ENCODE peak calls at places on chromosomes 2 and 18, in ten cellular contexts. One of them, this sample, is unnamed.

GRCh38 chr18:50097702-50098101 is 97.2 kb downstream of the MYO5B start:
- DNase-seq in AG20443: no peak
- DNase-seq in cardiac fibroblast: no peak
- DNase-seq in stimulated activated naive CD4-positive, alpha-beta T cell treated with Interleukin-2 at 50 U/mL for 16 hours: no peak
- DNase-seq in activated naive CD8-positive, alpha-beta T cell treated with anti-CD3 and anti-CD28 coated beads, Interleukin-2, amount 10 ng/mL, durations not matched to agents 7 days and 5 days: no peak
- DNase-seq in nephron progenitor cell: no peak
- DNase-seq in sciatic nerve: no peak
- DNase-seq in MM.1S: peak
- DNase-seq in left cardiac atrium: no peak
- DNase-seq in KBM-7: no peak
- DNase-seq in this sample: no peak

GRCh38 chr2:6368271-6368670 is 497.4 kb downstream of the CMPK2 start:
- DNase-seq in AG20443: no peak
- DNase-seq in cardiac fibroblast: no peak
- DNase-seq in stimulated activated naive CD4-positive, alpha-beta T cell treated with Interleukin-2 at 50 U/mL for 16 hours: no peak
- DNase-seq in activated naive CD8-positive, alpha-beta T cell treated with anti-CD3 and anti-CD28 coated beads, Interleukin-2, amount 10 ng/mL, durations not matched to agents 7 days and 5 days: no peak
- DNase-seq in nephron progenitor cell: no peak
- DNase-seq in sciatic nerve: no peak
- DNase-seq in MM.1S: no peak
- DNase-seq in left cardiac atrium: no peak
- DNase-seq in KBM-7: no peak
- DNase-seq in this sample: no peak

GRCh38 chr2:24917086-24917485 is 3.0 kb downstream of the ADCY3 start:
- DNase-seq in AG20443: no peak
- DNase-seq in cardiac fibroblast: peak
- DNase-seq in stimulated activated naive CD4-positive, alpha-beta T cell treated with Interleukin-2 at 50 U/mL for 16 hours: no peak
- DNase-seq in activated naive CD8-positive, alpha-beta T cell treated with anti-CD3 and anti-CD28 coated beads, Interleukin-2, amount 10 ng/mL, durations not matched to agents 7 days and 5 days: no peak
- DNase-seq in nephron progenitor cell: no peak
- DNase-seq in sciatic nerve: peak
- DNase-seq in MM.1S: no peak
- DNase-seq in left cardiac atrium: no peak
- DNase-seq in KBM-7: peak
- DNase-seq in this sample: no peak

GRCh38 chr2:198587201-198587600 is 782.8 kb downstream of the PLCL1 start:
- DNase-seq in AG20443: no peak
- DNase-seq in cardiac fibroblast: no peak
- DNase-seq in stimulated activated naive CD4-positive, alpha-beta T cell treated with Interleukin-2 at 50 U/mL for 16 hours: no peak
- DNase-seq in activated naive CD8-positive, alpha-beta T cell treated with anti-CD3 and anti-CD28 coated beads, Interleukin-2, amount 10 ng/mL, durations not matched to agents 7 days and 5 days: no peak
- DNase-seq in nephron progenitor cell: no peak
- DNase-seq in sciatic nerve: no peak
- DNase-seq in MM.1S: no peak
- DNase-seq in left cardiac atrium: no peak
- DNase-seq in KBM-7: no peak
- DNase-seq in this sample: no peak

GRCh38 chr2:207616185-207616584 is 9.0 kb downstream of the METTL21A start:
- DNase-seq in AG20443: peak
- DNase-seq in cardiac fibroblast: peak
- DNase-seq in stimulated activated naive CD4-positive, alpha-beta T cell treated with Interleukin-2 at 50 U/mL for 16 hours: no peak
- DNase-seq in activated naive CD8-positive, alpha-beta T cell treated with anti-CD3 and anti-CD28 coated beads, Interleukin-2, amount 10 ng/mL, durations not matched to agents 7 days and 5 days: no peak
- DNase-seq in nephron progenitor cell: no peak
- DNase-seq in sciatic nerve: no peak
- DNase-seq in MM.1S: no peak
- DNase-seq in left cardiac atrium: no peak
- DNase-seq in KBM-7: no peak
- DNase-seq in this sample: peak

GRCh38 chr2:28662468-28663095 is 89.0 kb upstream of the PPP1CB start:
- DNase-seq in AG20443: peak
- DNase-seq in cardiac fibroblast: no peak
- DNase-seq in stimulated activated naive CD4-positive, alpha-beta T cell treated with Interleukin-2 at 50 U/mL for 16 hours: no peak
- DNase-seq in activated naive CD8-positive, alpha-beta T cell treated with anti-CD3 and anti-CD28 coated beads, Interleukin-2, amount 10 ng/mL, durations not matched to agents 7 days and 5 days: no peak
- DNase-seq in nephron progenitor cell: peak
- DNase-seq in sciatic nerve: no peak
- DNase-seq in MM.1S: no peak
- DNase-seq in left cardiac atrium: peak
- DNase-seq in KBM-7: no peak
- DNase-seq in this sample: no peak

GRCh38 chr2:222866358-222866960 is 5.6 kb downstream of the ACSL3 start:
- DNase-seq in AG20443: no peak
- DNase-seq in cardiac fibroblast: no peak
- DNase-seq in stimulated activated naive CD4-positive, alpha-beta T cell treated with Interleukin-2 at 50 U/mL for 16 hours: no peak
- DNase-seq in activated naive CD8-positive, alpha-beta T cell treated with anti-CD3 and anti-CD28 coated beads, Interleukin-2, amount 10 ng/mL, durations not matched to agents 7 days and 5 days: no peak
- DNase-seq in nephron progenitor cell: no peak
- DNase-seq in sciatic nerve: no peak
- DNase-seq in MM.1S: no peak
- DNase-seq in left cardiac atrium: no peak
- DNase-seq in KBM-7: no peak
- DNase-seq in this sample: no peak

GRCh38 chr18:78123144-78123909 is 856.3 kb upstream of the SALL3 start:
- DNase-seq in AG20443: no peak
- DNase-seq in cardiac fibroblast: no peak
- DNase-seq in stimulated activated naive CD4-positive, alpha-beta T cell treated with Interleukin-2 at 50 U/mL for 16 hours: no peak
- DNase-seq in activated naive CD8-positive, alpha-beta T cell treated with anti-CD3 and anti-CD28 coated beads, Interleukin-2, amount 10 ng/mL, durations not matched to agents 7 days and 5 days: no peak
- DNase-seq in nephron progenitor cell: no peak
- DNase-seq in sciatic nerve: no peak
- DNase-seq in MM.1S: no peak
- DNase-seq in left cardiac atrium: no peak
- DNase-seq in KBM-7: no peak
- DNase-seq in this sample: no peak

GRCh38 chr2:22513563-22513962 is 871.4 kb upstream of the KLHL29 start:
- DNase-seq in AG20443: no peak
- DNase-seq in cardiac fibroblast: no peak
- DNase-seq in stimulated activated naive CD4-positive, alpha-beta T cell treated with Interleukin-2 at 50 U/mL for 16 hours: no peak
- DNase-seq in activated naive CD8-positive, alpha-beta T cell treated with anti-CD3 and anti-CD28 coated beads, Interleukin-2, amount 10 ng/mL, durations not matched to agents 7 days and 5 days: no peak
- DNase-seq in nephron progenitor cell: no peak
- DNase-seq in sciatic nerve: no peak
- DNase-seq in MM.1S: no peak
- DNase-seq in left cardiac atrium: no peak
- DNase-seq in KBM-7: no peak
- DNase-seq in this sample: no peak

GRCh38 chr2:119384971-119385370 is 18.2 kb downstream of the DBI start:
- DNase-seq in AG20443: no peak
- DNase-seq in cardiac fibroblast: no peak
- DNase-seq in stimulated activated naive CD4-positive, alpha-beta T cell treated with Interleukin-2 at 50 U/mL for 16 hours: no peak
- DNase-seq in activated naive CD8-positive, alpha-beta T cell treated with anti-CD3 and anti-CD28 coated beads, Interleukin-2, amount 10 ng/mL, durations not matched to agents 7 days and 5 days: no peak
- DNase-seq in nephron progenitor cell: no peak
- DNase-seq in sciatic nerve: no peak
- DNase-seq in MM.1S: no peak
- DNase-seq in left cardiac atrium: no peak
- DNase-seq in KBM-7: no peak
- DNase-seq in this sample: no peak

GRCh38 chr2:74238879-74239278 is 40.5 kb downstream of the MTHFD2 start:
- DNase-seq in AG20443: no peak
- DNase-seq in cardiac fibroblast: peak
- DNase-seq in stimulated activated naive CD4-positive, alpha-beta T cell treated with Interleukin-2 at 50 U/mL for 16 hours: no peak
- DNase-seq in activated naive CD8-positive, alpha-beta T cell treated with anti-CD3 and anti-CD28 coated beads, Interleukin-2, amount 10 ng/mL, durations not matched to agents 7 days and 5 days: no peak
- DNase-seq in nephron progenitor cell: no peak
- DNase-seq in sciatic nerve: no peak
- DNase-seq in MM.1S: no peak
- DNase-seq in left cardiac atrium: no peak
- DNase-seq in KBM-7: no peak
- DNase-seq in this sample: no peak

GRCh38 chr2:239216614-239217273 is 184.1 kb downstream of the HDAC4 start:
- DNase-seq in AG20443: no peak
- DNase-seq in cardiac fibroblast: no peak
- DNase-seq in stimulated activated naive CD4-positive, alpha-beta T cell treated with Interleukin-2 at 50 U/mL for 16 hours: peak
- DNase-seq in activated naive CD8-positive, alpha-beta T cell treated with anti-CD3 and anti-CD28 coated beads, Interleukin-2, amount 10 ng/mL, durations not matched to agents 7 days and 5 days: peak
- DNase-seq in nephron progenitor cell: no peak
- DNase-seq in sciatic nerve: no peak
- DNase-seq in MM.1S: no peak
- DNase-seq in left cardiac atrium: no peak
- DNase-seq in KBM-7: no peak
- DNase-seq in this sample: no peak

GRCh38 chr2:142234701-142235100 is 103.9 kb upstream of the LRP1B start:
- DNase-seq in AG20443: no peak
- DNase-seq in cardiac fibroblast: no peak
- DNase-seq in stimulated activated naive CD4-positive, alpha-beta T cell treated with Interleukin-2 at 50 U/mL for 16 hours: no peak
- DNase-seq in activated naive CD8-positive, alpha-beta T cell treated with anti-CD3 and anti-CD28 coated beads, Interleukin-2, amount 10 ng/mL, durations not matched to agents 7 days and 5 days: no peak
- DNase-seq in nephron progenitor cell: no peak
- DNase-seq in sciatic nerve: no peak
- DNase-seq in MM.1S: no peak
- DNase-seq in left cardiac atrium: no peak
- DNase-seq in KBM-7: no peak
- DNase-seq in this sample: no peak

GRCh38 chr2:218849721-218850120 is 9.9 kb upstream of the WNT6 start:
- DNase-seq in AG20443: no peak
- DNase-seq in cardiac fibroblast: no peak
- DNase-seq in stimulated activated naive CD4-positive, alpha-beta T cell treated with Interleukin-2 at 50 U/mL for 16 hours: no peak
- DNase-seq in activated naive CD8-positive, alpha-beta T cell treated with anti-CD3 and anti-CD28 coated beads, Interleukin-2, amount 10 ng/mL, durations not matched to agents 7 days and 5 days: no peak
- DNase-seq in nephron progenitor cell: no peak
- DNase-seq in sciatic nerve: peak
- DNase-seq in MM.1S: no peak
- DNase-seq in left cardiac atrium: no peak
- DNase-seq in KBM-7: no peak
- DNase-seq in this sample: no peak

GRCh38 chr2:136242687-136243277 is 124.8 kb upstream of the CXCR4 start:
- DNase-seq in AG20443: no peak
- DNase-seq in cardiac fibroblast: no peak
- DNase-seq in stimulated activated naive CD4-positive, alpha-beta T cell treated with Interleukin-2 at 50 U/mL for 16 hours: peak
- DNase-seq in activated naive CD8-positive, alpha-beta T cell treated with anti-CD3 and anti-CD28 coated beads, Interleukin-2, amount 10 ng/mL, durations not matched to agents 7 days and 5 days: peak
- DNase-seq in nephron progenitor cell: no peak
- DNase-seq in sciatic nerve: no peak
- DNase-seq in MM.1S: no peak
- DNase-seq in left cardiac atrium: no peak
- DNase-seq in KBM-7: no peak
- DNase-seq in this sample: no peak

GRCh38 chr2:61179701-61180639 is 18.0 kb downstream of the C2orf74 start:
- DNase-seq in AG20443: peak
- DNase-seq in cardiac fibroblast: peak
- DNase-seq in stimulated activated naive CD4-positive, alpha-beta T cell treated with Interleukin-2 at 50 U/mL for 16 hours: no peak
- DNase-seq in activated naive CD8-positive, alpha-beta T cell treated with anti-CD3 and anti-CD28 coated beads, Interleukin-2, amount 10 ng/mL, durations not matched to agents 7 days and 5 days: no peak
- DNase-seq in nephron progenitor cell: no peak
- DNase-seq in sciatic nerve: no peak
- DNase-seq in MM.1S: no peak
- DNase-seq in left cardiac atrium: peak
- DNase-seq in KBM-7: no peak
- DNase-seq in this sample: no peak

GRCh38 chr2:189096769-189097447 is 82.7 kb downstream of the COL5A2 start:
- DNase-seq in AG20443: peak
- DNase-seq in cardiac fibroblast: peak
- DNase-seq in stimulated activated naive CD4-positive, alpha-beta T cell treated with Interleukin-2 at 50 U/mL for 16 hours: no peak
- DNase-seq in activated naive CD8-positive, alpha-beta T cell treated with anti-CD3 and anti-CD28 coated beads, Interleukin-2, amount 10 ng/mL, durations not matched to agents 7 days and 5 days: no peak
- DNase-seq in nephron progenitor cell: no peak
- DNase-seq in sciatic nerve: no peak
- DNase-seq in MM.1S: no peak
- DNase-seq in left cardiac atrium: no peak
- DNase-seq in KBM-7: no peak
- DNase-seq in this sample: peak

GRCh38 chr2:171403181-171403580 is 30.6 kb downstream of the METTL8 start:
- DNase-seq in AG20443: no peak
- DNase-seq in cardiac fibroblast: no peak
- DNase-seq in stimulated activated naive CD4-positive, alpha-beta T cell treated with Interleukin-2 at 50 U/mL for 16 hours: no peak
- DNase-seq in activated naive CD8-positive, alpha-beta T cell treated with anti-CD3 and anti-CD28 coated beads, Interleukin-2, amount 10 ng/mL, durations not matched to agents 7 days and 5 days: no peak
- DNase-seq in nephron progenitor cell: no peak
- DNase-seq in sciatic nerve: no peak
- DNase-seq in MM.1S: no peak
- DNase-seq in left cardiac atrium: no peak
- DNase-seq in KBM-7: no peak
- DNase-seq in this sample: no peak

GRCh38 chr18:76983184-76983583 is 149.4 kb downstream of the MBP start:
- DNase-seq in AG20443: peak
- DNase-seq in cardiac fibroblast: peak
- DNase-seq in stimulated activated naive CD4-positive, alpha-beta T cell treated with Interleukin-2 at 50 U/mL for 16 hours: peak
- DNase-seq in activated naive CD8-positive, alpha-beta T cell treated with anti-CD3 and anti-CD28 coated beads, Interleukin-2, amount 10 ng/mL, durations not matched to agents 7 days and 5 days: peak
- DNase-seq in nephron progenitor cell: peak
- DNase-seq in sciatic nerve: peak
- DNase-seq in MM.1S: peak
- DNase-seq in left cardiac atrium: peak
- DNase-seq in KBM-7: peak
- DNase-seq in this sample: peak

GRCh38 chr2:128442053-128442751 is 123.5 kb upstream of the HS6ST1 start:
- DNase-seq in AG20443: no peak
- DNase-seq in cardiac fibroblast: no peak
- DNase-seq in stimulated activated naive CD4-positive, alpha-beta T cell treated with Interleukin-2 at 50 U/mL for 16 hours: no peak
- DNase-seq in activated naive CD8-positive, alpha-beta T cell treated with anti-CD3 and anti-CD28 coated beads, Interleukin-2, amount 10 ng/mL, durations not matched to agents 7 days and 5 days: peak
- DNase-seq in nephron progenitor cell: no peak
- DNase-seq in sciatic nerve: peak
- DNase-seq in MM.1S: no peak
- DNase-seq in left cardiac atrium: no peak
- DNase-seq in KBM-7: no peak
- DNase-seq in this sample: no peak

GRCh38 chr2:181670632-181671031 is 9.7 kb downstream of the NEUROD1 start:
- DNase-seq in AG20443: no peak
- DNase-seq in cardiac fibroblast: no peak
- DNase-seq in stimulated activated naive CD4-positive, alpha-beta T cell treated with Interleukin-2 at 50 U/mL for 16 hours: no peak
- DNase-seq in activated naive CD8-positive, alpha-beta T cell treated with anti-CD3 and anti-CD28 coated beads, Interleukin-2, amount 10 ng/mL, durations not matched to agents 7 days and 5 days: no peak
- DNase-seq in nephron progenitor cell: no peak
- DNase-seq in sciatic nerve: no peak
- DNase-seq in MM.1S: no peak
- DNase-seq in left cardiac atrium: no peak
- DNase-seq in KBM-7: no peak
- DNase-seq in this sample: no peak

GRCh38 chr2:71530246-71530986 is 77.1 kb downstream of the DYSF start:
- DNase-seq in AG20443: peak
- DNase-seq in cardiac fibroblast: peak
- DNase-seq in stimulated activated naive CD4-positive, alpha-beta T cell treated with Interleukin-2 at 50 U/mL for 16 hours: no peak
- DNase-seq in activated naive CD8-positive, alpha-beta T cell treated with anti-CD3 and anti-CD28 coated beads, Interleukin-2, amount 10 ng/mL, durations not matched to agents 7 days and 5 days: no peak
- DNase-seq in nephron progenitor cell: peak
- DNase-seq in sciatic nerve: peak
- DNase-seq in MM.1S: peak
- DNase-seq in left cardiac atrium: no peak
- DNase-seq in KBM-7: peak
- DNase-seq in this sample: peak

GRCh38 chr2:33015421-33016142 is 68.8 kb downstream of the LTBP1 start:
- DNase-seq in AG20443: peak
- DNase-seq in cardiac fibroblast: peak
- DNase-seq in stimulated activated naive CD4-positive, alpha-beta T cell treated with Interleukin-2 at 50 U/mL for 16 hours: no peak
- DNase-seq in activated naive CD8-positive, alpha-beta T cell treated with anti-CD3 and anti-CD28 coated beads, Interleukin-2, amount 10 ng/mL, durations not matched to agents 7 days and 5 days: no peak
- DNase-seq in nephron progenitor cell: no peak
- DNase-seq in sciatic nerve: no peak
- DNase-seq in MM.1S: no peak
- DNase-seq in left cardiac atrium: no peak
- DNase-seq in KBM-7: no peak
- DNase-seq in this sample: peak

GRCh38 chr2:170818294-170819104 is 1.8 kb downstream of the GAD1 start:
- DNase-seq in AG20443: peak
- DNase-seq in cardiac fibroblast: no peak
- DNase-seq in stimulated activated naive CD4-positive, alpha-beta T cell treated with Interleukin-2 at 50 U/mL for 16 hours: no peak
- DNase-seq in activated naive CD8-positive, alpha-beta T cell treated with anti-CD3 and anti-CD28 coated beads, Interleukin-2, amount 10 ng/mL, durations not matched to agents 7 days and 5 days: peak
- DNase-seq in nephron progenitor cell: peak
- DNase-seq in sciatic nerve: no peak
- DNase-seq in MM.1S: no peak
- DNase-seq in left cardiac atrium: no peak
- DNase-seq in KBM-7: no peak
- DNase-seq in this sample: no peak

GRCh38 chr2:205885492-205886099 is 200.4 kb downstream of the INO80D start:
- DNase-seq in AG20443: peak
- DNase-seq in cardiac fibroblast: peak
- DNase-seq in stimulated activated naive CD4-positive, alpha-beta T cell treated with Interleukin-2 at 50 U/mL for 16 hours: peak
- DNase-seq in activated naive CD8-positive, alpha-beta T cell treated with anti-CD3 and anti-CD28 coated beads, Interleukin-2, amount 10 ng/mL, durations not matched to agents 7 days and 5 days: peak
- DNase-seq in nephron progenitor cell: peak
- DNase-seq in sciatic nerve: peak
- DNase-seq in MM.1S: peak
- DNase-seq in left cardiac atrium: peak
- DNase-seq in KBM-7: peak
- DNase-seq in this sample: peak

GRCh38 chr2:151083864-151084263 is 177.8 kb downstream of the RBM43 start:
- DNase-seq in AG20443: no peak
- DNase-seq in cardiac fibroblast: no peak
- DNase-seq in stimulated activated naive CD4-positive, alpha-beta T cell treated with Interleukin-2 at 50 U/mL for 16 hours: no peak
- DNase-seq in activated naive CD8-positive, alpha-beta T cell treated with anti-CD3 and anti-CD28 coated beads, Interleukin-2, amount 10 ng/mL, durations not matched to agents 7 days and 5 days: no peak
- DNase-seq in nephron progenitor cell: no peak
- DNase-seq in sciatic nerve: no peak
- DNase-seq in MM.1S: no peak
- DNase-seq in left cardiac atrium: no peak
- DNase-seq in KBM-7: no peak
- DNase-seq in this sample: no peak

GRCh38 chr2:156589381-156590079 is 153.4 kb downstream of the GPD2 start:
- DNase-seq in AG20443: peak
- DNase-seq in cardiac fibroblast: peak
- DNase-seq in stimulated activated naive CD4-positive, alpha-beta T cell treated with Interleukin-2 at 50 U/mL for 16 hours: peak
- DNase-seq in activated naive CD8-positive, alpha-beta T cell treated with anti-CD3 and anti-CD28 coated beads, Interleukin-2, amount 10 ng/mL, durations not matched to agents 7 days and 5 days: no peak
- DNase-seq in nephron progenitor cell: no peak
- DNase-seq in sciatic nerve: no peak
- DNase-seq in MM.1S: peak
- DNase-seq in left cardiac atrium: no peak
- DNase-seq in KBM-7: peak
- DNase-seq in this sample: no peak

GRCh38 chr2:217911283-217911965 is 91.4 kb downstream of the TNS1 start:
- DNase-seq in AG20443: peak
- DNase-seq in cardiac fibroblast: peak
- DNase-seq in stimulated activated naive CD4-positive, alpha-beta T cell treated with Interleukin-2 at 50 U/mL for 16 hours: no peak
- DNase-seq in activated naive CD8-positive, alpha-beta T cell treated with anti-CD3 and anti-CD28 coated beads, Interleukin-2, amount 10 ng/mL, durations not matched to agents 7 days and 5 days: no peak
- DNase-seq in nephron progenitor cell: no peak
- DNase-seq in sciatic nerve: no peak
- DNase-seq in MM.1S: no peak
- DNase-seq in left cardiac atrium: peak
- DNase-seq in KBM-7: no peak
- DNase-seq in this sample: no peak

This sample was measured in H54.